ENCODE peak calls at places on chromosomes 13 and 19, in five cellular contexts. F is adipocyte, T is Right ventricle myocardium superior, B is HEK293T, K is small intestine. D is an unnamed sample.

GRCh38 chr13:95221991-95222732 is 79.1 kb downstream of the ABCC4 start:
- DNase-seq in F (no peak), T (no peak), B (no peak), K (no peak), D (no peak)

GRCh38 chr13:109819851-109820250 is 33.5 kb upstream of the IRS2 start:
- DNase-seq in F (no peak), T (no peak), B (no peak), K (no peak), D (no peak)

GRCh38 chr13:19852766-19853165 is 10.7 kb downstream of the ZMYM5 start:
- DNase-seq in F (no peak), T (no peak), B (no peak), K (no peak), D (no peak)

GRCh38 chr19:16417660-16418596 is 53.8 kb downstream of the EPS15L1 start:
- DNase-seq in F (peak; percentile 74), T (peak; percentile 85), B (peak; percentile 89), K (peak; percentile 20), D (peak; percentile 35)

GRCh38 chr19:51480590-51480989 is 2.3 kb downstream of the CEACAM18 start:
- DNase-seq in F (peak; percentile 4), T (no peak), B (peak; percentile 32), K (peak; percentile 44), D (no peak)

GRCh38 chr19:55034751-55035150 is 3.3 kb downstream of the GP6 start:
- DNase-seq in F (no peak), T (no peak), B (no peak), K (no peak), D (no peak)

GRCh38 chr19:30450101-30450500 is 77.9 kb downstream of the ZNF536 start:
- DNase-seq in F (no peak), T (no peak), B (peak; percentile 17), K (no peak), D (no peak)

GRCh38 chr19:34838248-34838647 is 65.2 kb upstream of the ZNF599 start:
- DNase-seq in F (no peak), T (no peak), B (no peak), K (peak; percentile 39), D (peak; percentile 8)

GRCh38 chr19:17089238-17089637 is 13.7 kb downstream of the MYO9B start:
- DNase-seq in F (peak; percentile 84), T (no peak), B (no peak), K (no peak), D (no peak)

GRCh38 chr13:43805071-43805468 is 18.3 kb upstream of the ENOX1 start:
- DNase-seq in F (peak; percentile 71), T (no peak), B (no peak), K (no peak), D (peak; percentile 81)

GRCh38 chr19:40253611-40254092 is 27.2 kb upstream of the CCNP start:
- DNase-seq in F (no peak), T (no peak), B (no peak), K (peak; percentile 31), D (no peak)

GRCh38 chr13:33519561-33520479 is 234.3 kb upstream of the STARD13 start:
- DNase-seq in F (peak; percentile 85), T (no peak), B (no peak), K (no peak), D (no peak)

D was measured in HCT116.